ENCODE peak calls at places on chromosomes 6 and 20, in ten cellular contexts. T is left ventricle myocardium inferior, Y is choroid plexus epithelial cell, S is cardiac muscle cell, G is left lung, I is colonic mucosa, R is fibroblast of the aortic adventitia, F is uterus, K is IMR-90, Q is body of pancreas. M is an unnamed sample.

GRCh38 chr6:50815436-50816114 is 3.1 kb upstream of the TFAP2B start:
- DNase-seq in T (no peak), Y (peak), S (no peak), G (no peak), I (no peak), R (peak), F (no peak), K (peak), Q (no peak), M (no peak)

GRCh38 chr6:129031051-129031599 is 148.2 kb downstream of the LAMA2 start:
- DNase-seq in T (no peak), Y (peak), S (no peak), G (no peak), I (no peak), R (peak), F (no peak), K (peak), Q (no peak), M (no peak)

GRCh38 chr20:36315545-36316351 is 9.6 kb downstream of the DLGAP4 start:
- DNase-seq in T (no peak), Y (no peak), S (no peak), G (peak), I (no peak), R (no peak), F (no peak), K (no peak), Q (no peak), M (no peak)

GRCh38 chr6:74973621-74974020 is 232.2 kb downstream of the COL12A1 start:
- DNase-seq in T (no peak), Y (no peak), S (no peak), G (no peak), I (no peak), R (peak), F (no peak), K (no peak), Q (no peak), M (no peak)

GRCh38 chr6:107585815-107586435 is 96.0 kb downstream of the SOBP start:
- DNase-seq in T (no peak), Y (no peak), S (peak), G (no peak), I (no peak), R (no peak), F (no peak), K (no peak), Q (no peak), M (no peak)

GRCh38 chr6:147063469-147064031 is 140.7 kb upstream of the STXBP5 start:
- DNase-seq in T (no peak), Y (peak), S (no peak), G (no peak), I (no peak), R (peak), F (no peak), K (peak), Q (no peak), M (no peak)

GRCh38 chr6:49636368-49637332 is at the start of gene RHAG:
- DNase-seq in T (no peak), Y (no peak), S (no peak), G (no peak), I (no peak), R (no peak), F (no peak), K (no peak), Q (no peak), M (no peak)

GRCh38 chr6:69601132-69601531 is 195.7 kb downstream of the LMBRD1 start:
- DNase-seq in T (no peak), Y (no peak), S (no peak), G (no peak), I (no peak), R (no peak), F (no peak), K (no peak), Q (no peak), M (peak)

GRCh38 chr6:31126416-31127175 is 6.3 kb upstream of the CDSN start:
- DNase-seq in T (no peak), Y (no peak), S (peak), G (no peak), I (no peak), R (no peak), F (no peak), K (no peak), Q (no peak), M (no peak)

GRCh38 chr6:125377621-125378020 is 75.9 kb upstream of the HDDC2 start:
- DNase-seq in T (no peak), Y (peak), S (no peak), G (no peak), I (no peak), R (peak), F (no peak), K (peak), Q (no peak), M (no peak)

GRCh38 chr20:47489448-47489872 is 12.2 kb upstream of the NCOA3 start:
- DNase-seq in T (no peak), Y (no peak), S (no peak), G (peak), I (no peak), R (no peak), F (no peak), K (no peak), Q (no peak), M (no peak)

GRCh38 chr6:47168176-47168575 is 126.0 kb upstream of the ADGRF1 start:
- DNase-seq in T (peak), Y (peak), S (no peak), G (peak), I (no peak), R (peak), F (peak), K (peak), Q (no peak), M (no peak)

GRCh38 chr20:44089987-44090674 is 96.9 kb downstream of the JPH2 start:
- DNase-seq in T (no peak), Y (peak), S (no peak), G (no peak), I (peak), R (peak), F (no peak), K (peak), Q (peak), M (peak)

GRCh38 chr6:354631-355280 is 36.8 kb upstream of the IRF4 start:
- DNase-seq in T (no peak), Y (no peak), S (no peak), G (no peak), I (no peak), R (no peak), F (no peak), K (no peak), Q (no peak), M (no peak)

GRCh38 chr6:11632795-11633511 is 95.4 kb downstream of the TMEM170B start:
- DNase-seq in T (no peak), Y (peak), S (no peak), G (no peak), I (no peak), R (peak), F (no peak), K (peak), Q (peak), M (no peak)

GRCh38 chr20:11018668-11019170 is 344.9 kb upstream of the JAG1 start:
- DNase-seq in T (no peak), Y (no peak), S (no peak), G (no peak), I (no peak), R (no peak), F (no peak), K (no peak), Q (no peak), M (no peak)

GRCh38 chr6:88650029-88650619 is 313.3 kb downstream of the RNGTT start:
- DNase-seq in T (no peak), Y (peak), S (no peak), G (no peak), I (no peak), R (peak), F (no peak), K (peak), Q (no peak), M (no peak)

GRCh38 chr20:44572551-44573500 is 9.6 kb upstream of the PKIG start:
- DNase-seq in T (peak), Y (peak), S (peak), G (no peak), I (no peak), R (peak), F (peak), K (peak), Q (no peak), M (no peak)

GRCh38 chr6:117206951-117207687 is 58.2 kb upstream of the VGLL2 start:
- DNase-seq in T (no peak), Y (no peak), S (peak), G (no peak), I (no peak), R (no peak), F (no peak), K (no peak), Q (no peak), M (no peak)

GRCh38 chr6:155883741-155884140 is 428.1 kb upstream of the NOX3 start:
- DNase-seq in T (no peak), Y (peak), S (no peak), G (no peak), I (no peak), R (peak), F (no peak), K (peak), Q (no peak), M (no peak)

GRCh38 chr20:21102691-21103311 is 3.4 kb downstream of the LINC00237 start:
- DNase-seq in T (peak), Y (no peak), S (peak), G (peak), I (peak), R (no peak), F (no peak), K (peak), Q (peak), M (no peak)

GRCh38 chr6:14371530-14371929 is 254.0 kb downstream of the CD83 start:
- DNase-seq in T (no peak), Y (no peak), S (no peak), G (no peak), I (no peak), R (no peak), F (no peak), K (no peak), Q (no peak), M (no peak)

GRCh38 chr6:63447134-63447533 is 125.1 kb upstream of the LOC128125822 start:
- DNase-seq in T (no peak), Y (no peak), S (no peak), G (no peak), I (no peak), R (no peak), F (no peak), K (no peak), Q (no peak), M (no peak)

GRCh38 chr20:9743871-9744270 is 95.0 kb downstream of the PAK5 start:
- DNase-seq in T (no peak), Y (no peak), S (no peak), G (no peak), I (no peak), R (no peak), F (no peak), K (no peak), Q (no peak), M (no peak)
- TF ChIP-seq CTCF in T (no peak), Y (no peak), S (no peak), G (no peak), I (no peak), R (no peak), F (no peak), K (no peak), Q (no peak), M (no peak)

DNA sequence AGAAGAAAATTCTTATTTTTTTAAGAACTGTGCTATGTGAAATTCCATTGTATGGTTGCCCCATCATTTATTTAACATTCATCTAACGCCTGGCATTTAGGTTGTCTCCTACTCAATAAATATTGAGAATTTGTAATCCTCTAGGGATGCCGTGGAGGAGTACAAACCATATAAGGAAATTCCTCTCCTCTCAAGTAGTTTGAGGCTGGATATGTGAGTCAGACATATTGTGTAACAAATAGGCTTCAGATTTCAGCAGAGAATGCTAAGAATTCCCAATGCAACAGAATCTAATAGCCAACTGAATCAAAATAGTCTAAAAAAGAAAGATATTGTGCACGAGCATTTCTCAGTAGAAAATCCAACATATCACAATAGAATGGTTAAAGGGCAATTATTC is 174.7 kb downstream of the OTOR start:
- DNase-seq in T (no peak), Y (peak), S (no peak), G (no peak), I (no peak), R (peak), F (no peak), K (peak), Q (no peak), M (no peak)
- H3K4me3 ChIP-seq in T (no peak), Y (no peak), S (no peak), G (no peak), I (no peak), R (no peak), F (no peak), K (no peak), Q (no peak), M (no peak)

DNA sequence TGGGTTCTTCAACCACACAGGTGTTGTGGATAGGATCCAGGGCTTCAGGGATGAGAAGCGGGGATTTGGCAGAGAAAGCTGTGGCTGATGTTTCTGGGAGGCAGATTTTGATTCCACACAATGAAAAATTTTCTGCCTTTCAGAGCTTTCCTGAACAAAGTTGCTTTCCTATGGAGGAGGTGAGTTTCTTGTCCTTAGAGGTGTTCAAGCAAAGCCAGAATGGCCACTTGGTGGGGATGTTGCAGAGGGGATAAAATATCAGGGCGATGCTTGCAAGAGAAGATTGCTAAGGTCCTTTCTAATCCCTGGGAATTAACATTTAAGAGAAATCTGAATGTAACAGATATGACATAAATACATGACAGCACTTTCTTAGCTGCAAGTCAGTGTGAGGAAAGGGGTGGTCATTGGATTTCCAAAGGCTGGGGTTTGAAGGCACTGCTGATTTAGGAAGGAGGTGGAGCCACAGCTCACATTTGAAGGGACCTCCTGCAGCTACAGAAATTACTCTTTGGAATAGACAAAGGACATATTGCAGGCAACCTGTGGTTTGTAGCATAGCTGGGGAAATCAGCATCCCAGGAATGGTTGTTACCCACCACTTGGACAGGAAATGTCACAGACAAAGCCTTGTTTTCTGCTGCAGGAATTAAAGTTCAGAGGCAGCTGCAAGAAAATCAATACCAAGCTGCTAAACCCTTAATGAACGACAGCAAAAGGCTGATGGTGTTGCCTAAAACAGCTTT is 271.1 kb upstream of the CHD6 start:
- DNase-seq in T (no peak), Y (no peak), S (no peak), G (no peak), I (no peak), R (no peak), F (no peak), K (no peak), Q (no peak), M (peak)
- TF ChIP-seq CTCF in T (peak), Y (no peak), S (no peak), G (no peak), I (no peak), R (no peak), F (peak), K (no peak), Q (no peak), M (peak)

GRCh38 chr20:31488171-31488570 is 13.1 kb downstream of the REM1 start:
- DNase-seq in T (no peak), Y (no peak), S (no peak), G (no peak), I (no peak), R (no peak), F (peak), K (no peak), Q (no peak), M (no peak)
- H3K4me3 ChIP-seq in T (no peak), Y (no peak), S (no peak), G (no peak), I (no peak), R (no peak), F (no peak), K (no peak), Q (no peak), M (no peak)

GRCh38 chr6:37696841-37697735 is 595 bp downstream of the MDGA1 start:
- DNase-seq in T (peak), Y (peak), S (peak), G (no peak), I (no peak), R (peak), F (peak), K (no peak), Q (no peak), M (no peak)
- TF ChIP-seq CTCF in T (no peak), Y (no peak), S (peak), G (no peak), I (no peak), R (no peak), F (no peak), K (peak), Q (no peak), M (no peak)

DNA sequence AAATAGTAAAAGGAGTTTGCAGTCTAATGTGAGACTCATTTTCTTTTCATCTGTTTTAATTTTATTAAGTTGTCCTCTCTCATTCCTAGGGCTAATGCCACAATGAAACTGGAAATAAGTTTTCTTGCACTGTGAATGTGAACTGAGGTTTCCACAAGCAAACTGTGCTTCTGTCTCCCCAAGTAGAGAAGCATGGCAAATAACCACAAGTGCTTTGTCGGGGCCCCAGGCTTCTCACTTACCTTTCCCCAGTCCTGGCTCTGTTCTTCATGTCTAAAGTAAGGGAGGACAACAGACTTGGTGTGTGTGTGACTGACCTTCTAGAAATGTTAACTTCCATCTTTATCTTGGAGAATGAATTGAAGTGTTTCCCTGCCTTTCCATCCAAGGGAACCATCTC is 80.8 kb downstream of the CBFA2T2 start:
- DNase-seq in T (no peak), Y (no peak), S (peak), G (no peak), I (no peak), R (no peak), F (no peak), K (no peak), Q (no peak), M (no peak)
- H3K4me3 ChIP-seq in T (no peak), Y (no peak), S (no peak), G (no peak), I (no peak), R (no peak), F (no peak), K (no peak), Q (no peak), M (no peak)

GRCh38 chr20:32580970-32581838 is 3.9 kb downstream of the NOL4L start:
- DNase-seq in T (no peak), Y (no peak), S (peak), G (no peak), I (no peak), R (no peak), F (no peak), K (no peak), Q (no peak), M (no peak)

GRCh38 chr20:32583581-32584045 is 1.5 kb downstream of the NOL4L start:
- DNase-seq in T (no peak), Y (no peak), S (peak), G (no peak), I (no peak), R (no peak), F (no peak), K (no peak), Q (no peak), M (no peak)

GRCh38 chr20:32581839-32582658 is 3.1 kb downstream of the NOL4L start:
- DNase-seq in T (no peak), Y (no peak), S (peak), G (no peak), I (no peak), R (no peak), F (no peak), K (no peak), Q (no peak), M (no peak)

GRCh38 chr20:32585011-32585518 is at the start of gene NOL4L:
- DNase-seq in T (peak), Y (peak), S (peak), G (no peak), I (no peak), R (no peak), F (peak), K (no peak), Q (no peak), M (no peak)

DNA sequence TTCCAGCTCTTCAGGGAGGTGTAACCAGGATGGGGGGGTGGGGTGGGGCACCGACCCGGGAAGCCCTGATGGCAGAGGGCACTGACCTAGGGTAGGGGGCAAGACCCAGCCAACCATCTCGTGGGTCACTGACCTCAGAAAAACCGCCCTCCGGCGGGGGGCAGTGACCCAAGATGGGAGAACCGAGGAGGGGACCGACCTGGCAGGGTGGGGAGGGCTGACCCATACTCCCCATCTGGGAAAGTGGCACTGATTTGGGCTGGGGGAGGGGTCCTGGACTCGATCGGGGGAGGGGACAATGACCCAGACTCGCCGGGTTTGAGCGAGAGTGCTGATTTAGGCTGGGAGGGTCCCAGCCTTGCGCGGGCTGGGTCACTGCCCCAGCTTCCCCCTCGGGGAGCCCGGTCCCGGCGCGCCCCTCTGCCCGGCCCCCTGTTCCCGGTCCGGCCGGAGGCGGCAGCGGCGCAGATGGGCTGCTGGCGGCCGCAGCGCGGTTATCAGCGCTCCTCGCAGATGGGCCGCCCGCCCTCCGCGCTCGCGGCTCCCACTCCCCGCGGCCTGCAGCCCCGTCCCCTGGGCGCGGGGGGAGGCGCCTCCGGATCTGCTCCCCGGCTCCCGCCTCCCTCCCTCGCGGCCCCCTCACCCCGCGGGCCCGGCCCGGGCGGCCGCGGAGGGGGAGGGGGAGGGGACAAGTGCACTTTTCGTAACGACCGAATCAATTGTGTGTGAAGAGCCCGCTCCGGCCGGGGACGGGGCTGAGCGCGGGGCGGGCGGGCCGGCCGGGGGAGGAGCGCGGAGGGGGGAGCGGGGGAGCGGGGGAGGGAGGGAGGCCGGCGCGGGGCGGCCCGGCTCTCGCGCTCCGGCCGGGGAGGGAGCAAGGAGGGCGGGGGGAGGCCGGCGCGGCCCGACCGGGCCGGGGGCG is 2.2 kb downstream of the NOL4L start:
- DNase-seq in T (peak), Y (no peak), S (peak), G (no peak), I (no peak), R (no peak), F (peak), K (no peak), Q (peak), M (no peak)
- TF ChIP-seq CTCF in T (no peak), Y (no peak), S (no peak), G (no peak), I (no peak), R (no peak), F (no peak), K (no peak), Q (no peak), M (no peak)